ENCODE peak calls at places on chromosomes 1 and 21, in nine cellular contexts. Q is heart right ventricle, R is right atrium auricular region, S is AG10803, X is H1, K is lower lobe of right lung, F is astrocyte of the spinal cord, W is cardiac fibroblast, J is mammary epithelial cell. V is an unnamed sample.

GRCh38 chr21:34526618-34527290 is 14.7 kb upstream of the KCNE1 start:
- DNase-seq in Q (peak), R (peak), S (peak), X (no peak), K (peak), F (peak), W (peak), J (peak), V (peak)

GRCh38 chr1:41516168-41516961 is 31.9 kb upstream of the EDN2 start:
- DNase-seq in Q (peak), R (peak), S (peak), X (peak), K (peak), F (peak), W (peak), J (peak), V (peak)

GRCh38 chr1:229370601-229371021 is 27.8 kb upstream of the CCSAP start:
- DNase-seq in Q (peak), R (peak), S (no peak), X (no peak), K (no peak), F (no peak), W (no peak), J (no peak), V (no peak)

GRCh38 chr1:61445269-61445825 is 279.6 kb downstream of the TM2D1 start:
- DNase-seq in Q (no peak), R (no peak), S (no peak), X (no peak), K (no peak), F (no peak), W (peak), J (peak), V (no peak)

GRCh38 chr1:24027838-24028468 is 47.8 kb upstream of the SRSF10 start:
- DNase-seq in Q (no peak), R (no peak), S (peak), X (no peak), K (no peak), F (peak), W (peak), J (peak), V (peak)

GRCh38 chr1:9248341-9249262 is 14.0 kb downstream of the H6PD start:
- DNase-seq in Q (no peak), R (no peak), S (no peak), X (no peak), K (no peak), F (no peak), W (no peak), J (no peak), V (no peak)

GRCh38 chr1:97308131-97308530 is 586.5 kb downstream of the PTBP2 start:
- DNase-seq in Q (no peak), R (no peak), S (peak), X (no peak), K (no peak), F (no peak), W (peak), J (no peak), V (peak)

GRCh38 chr1:19463204-19463803 is 22.0 kb downstream of the CAPZB start:
- DNase-seq in Q (no peak), R (no peak), S (no peak), X (no peak), K (no peak), F (no peak), W (no peak), J (no peak), V (no peak)

GRCh38 chr1:161018631-161018930 is 2.4 kb downstream of the F11R start:
- DNase-seq in Q (no peak), R (no peak), S (no peak), X (no peak), K (no peak), F (no peak), W (no peak), J (no peak), V (no peak)
- H3K4me3 ChIP-seq in Q (no peak), R (no peak), S (no peak), X (peak), K (peak), F (no peak), W (no peak), J (peak), V (no peak)

DNA sequence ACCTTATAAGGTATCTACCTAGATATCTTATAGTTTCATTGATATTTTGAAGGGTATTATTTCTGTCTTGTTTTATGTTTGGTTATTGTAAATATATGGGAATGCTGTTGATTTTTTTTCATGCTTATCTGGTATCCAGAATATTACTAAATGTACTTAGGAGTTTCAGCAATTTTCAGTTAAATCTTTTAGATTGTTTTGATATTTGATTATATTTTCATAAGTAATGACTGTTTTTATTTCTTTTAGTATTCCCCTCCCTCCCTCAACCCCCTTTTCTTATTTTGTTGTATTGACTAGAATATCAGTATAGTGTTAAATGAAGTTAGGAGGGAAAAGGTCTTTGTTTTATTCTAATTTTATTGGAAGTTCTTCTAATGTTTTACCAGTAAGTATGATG is 344.4 kb upstream of the PROX1 start:
- DNase-seq in Q (no peak), R (no peak), S (no peak), X (no peak), K (no peak), F (no peak), W (no peak), J (no peak), V (no peak)
- H3K4me3 ChIP-seq in Q (no peak), R (no peak), S (no peak), X (no peak), K (no peak), F (no peak), W (no peak), J (no peak), V (no peak)

GRCh38 chr1:150557065-150557600 is 7.9 kb downstream of the ADAMTSL4 start:
- DNase-seq in Q (no peak), R (no peak), S (no peak), X (no peak), K (no peak), F (no peak), W (no peak), J (no peak), V (no peak)
- H3K4me3 ChIP-seq in Q (no peak), R (no peak), S (no peak), X (no peak), K (no peak), F (no peak), W (no peak), J (no peak), V (no peak)

DNA sequence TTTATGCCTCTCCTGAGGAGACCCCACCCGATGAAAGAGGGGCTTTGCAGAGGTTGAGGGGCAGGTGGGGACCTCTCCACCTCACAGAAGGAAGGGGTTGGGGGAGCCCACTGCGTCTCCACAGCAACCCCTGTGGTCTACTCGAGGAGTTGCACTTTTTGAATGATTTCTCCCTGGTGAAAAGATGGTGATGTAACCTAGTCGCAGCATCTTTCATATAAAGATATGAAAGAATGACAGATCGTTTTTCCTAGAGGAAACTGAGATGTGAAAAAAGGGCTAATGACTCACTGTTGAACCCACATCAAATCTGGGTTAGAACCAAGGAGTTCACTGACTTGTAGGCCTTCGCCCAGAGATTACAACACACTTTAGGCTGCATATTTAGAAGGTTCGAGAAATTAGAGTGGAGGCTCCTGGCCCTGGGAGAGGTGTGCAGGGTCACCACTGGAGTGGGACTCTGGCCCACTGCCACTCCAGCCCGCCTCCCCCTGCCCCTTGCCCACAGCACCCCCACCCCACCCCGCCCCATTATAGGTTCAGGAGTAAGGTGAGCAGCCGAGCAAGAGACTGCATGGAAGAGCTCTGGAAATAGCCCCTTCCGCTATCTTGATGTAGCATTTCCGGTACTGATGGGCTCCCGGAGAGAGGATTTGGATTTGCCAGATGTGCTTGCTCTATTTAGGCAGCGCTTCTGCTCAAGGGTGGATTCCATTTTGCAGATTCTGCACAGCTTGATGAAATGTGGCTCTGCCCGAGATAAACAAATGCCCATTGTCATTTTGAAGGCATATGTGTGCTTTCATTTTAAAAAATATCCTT is 6.7 kb downstream of the TGFB2 start:
- DNase-seq in Q (peak), R (no peak), S (no peak), X (peak), K (no peak), F (peak), W (peak), J (peak), V (peak)
- H3K4me3 ChIP-seq in Q (peak), R (peak), S (no peak), X (no peak), K (peak), F (peak), W (peak), J (peak), V (peak)

V was measured in fibroblast of mammary gland.